ENCODE peak calls at places on chromosomes 1 and 21, in four cellular contexts. One of them, this sample, is unnamed.

GRCh38 chr1:173861731-173862145 is 6.1 kb downstream of the GAS5 start:
- DNase-seq in amygdala: no peak
- DNase-seq in iPS DF 19.7: no peak
- DNase-seq in stimulated activated CD4-positive, alpha-beta T cell treated with anti-CD3 and anti-CD28 coated beads, Interleukin-15, amount 100 ng/mL, for 1 hour: no peak
- DNase-seq in this sample: no peak

GRCh38 chr21:35128526-35128925 is 79.4 kb upstream of the RUNX1 start:
- DNase-seq in amygdala: no peak
- DNase-seq in stimulated activated CD4-positive, alpha-beta T cell treated with anti-CD3 and anti-CD28 coated beads, Interleukin-15, amount 100 ng/mL, for 1 hour: no peak
- DNase-seq in iPS DF 19.7: no peak
- DNase-seq in this sample: no peak

GRCh38 chr21:31622397-31622796 is 37.1 kb upstream of the SOD1 start:
- DNase-seq in iPS DF 19.7: no peak
- DNase-seq in stimulated activated CD4-positive, alpha-beta T cell treated with anti-CD3 and anti-CD28 coated beads, Interleukin-15, amount 100 ng/mL, for 1 hour: no peak
- DNase-seq in amygdala: no peak
- DNase-seq in this sample: no peak

GRCh38 chr1:181135462-181135781 is 46.9 kb downstream of the IER5 start:
- DNase-seq in stimulated activated CD4-positive, alpha-beta T cell treated with anti-CD3 and anti-CD28 coated beads, Interleukin-15, amount 100 ng/mL, for 1 hour: no peak
- DNase-seq in amygdala: no peak
- DNase-seq in iPS DF 19.7: no peak
- DNase-seq in this sample: no peak

GRCh38 chr1:77084457-77084856 is 134.8 kb downstream of the PIGK start:
- DNase-seq in iPS DF 19.7: no peak
- DNase-seq in stimulated activated CD4-positive, alpha-beta T cell treated with anti-CD3 and anti-CD28 coated beads, Interleukin-15, amount 100 ng/mL, for 1 hour: no peak
- DNase-seq in amygdala: no peak
- DNase-seq in this sample: no peak

GRCh38 chr21:15841856-15842564 is 112.2 kb downstream of the USP25 start:
- DNase-seq in stimulated activated CD4-positive, alpha-beta T cell treated with anti-CD3 and anti-CD28 coated beads, Interleukin-15, amount 100 ng/mL, for 1 hour: no peak
- DNase-seq in iPS DF 19.7: no peak
- DNase-seq in amygdala: no peak
- DNase-seq in this sample: no peak

GRCh38 chr1:16183157-16183556 is 27.3 kb upstream of the EPHA2 start:
- DNase-seq in stimulated activated CD4-positive, alpha-beta T cell treated with anti-CD3 and anti-CD28 coated beads, Interleukin-15, amount 100 ng/mL, for 1 hour: no peak
- DNase-seq in amygdala: no peak
- DNase-seq in iPS DF 19.7: no peak
- DNase-seq in this sample: no peak

GRCh38 chr21:45541221-45542039 is 810 bp downstream of the SLC19A1 start:
- DNase-seq in amygdala: no peak
- DNase-seq in iPS DF 19.7: no peak
- DNase-seq in stimulated activated CD4-positive, alpha-beta T cell treated with anti-CD3 and anti-CD28 coated beads, Interleukin-15, amount 100 ng/mL, for 1 hour: peak; percentile 73
- DNase-seq in this sample: peak; percentile 55

GRCh38 chr1:29643838-29644440 is 407.6 kb downstream of the PTPRU start:
- DNase-seq in stimulated activated CD4-positive, alpha-beta T cell treated with anti-CD3 and anti-CD28 coated beads, Interleukin-15, amount 100 ng/mL, for 1 hour: no peak
- DNase-seq in iPS DF 19.7: no peak
- DNase-seq in amygdala: no peak
- DNase-seq in this sample: no peak

GRCh38 chr1:87720561-87720960 is 391.9 kb downstream of the LMO4 start:
- DNase-seq in amygdala: no peak
- DNase-seq in iPS DF 19.7: no peak
- DNase-seq in stimulated activated CD4-positive, alpha-beta T cell treated with anti-CD3 and anti-CD28 coated beads, Interleukin-15, amount 100 ng/mL, for 1 hour: no peak
- DNase-seq in this sample: no peak

GRCh38 chr1:109543988-109544735 is 4.3 kb upstream of the GNAI3 start:
- DNase-seq in iPS DF 19.7: no peak
- DNase-seq in stimulated activated CD4-positive, alpha-beta T cell treated with anti-CD3 and anti-CD28 coated beads, Interleukin-15, amount 100 ng/mL, for 1 hour: no peak
- DNase-seq in amygdala: no peak
- DNase-seq in this sample: no peak

This sample was measured in caudate nucleus.